ENCODE peak calls at places on chromosome 6, in seven cellular contexts. B is Peyer's patch, F is tibial nerve, Z is heart right ventricle, D is transverse colon, R is IMR-90, G is OCI-LY7. U is an unnamed sample.

GRCh38 chr6:75368151-75368779 is 83.7 kb upstream of the TMEM30A start:
- DNase-seq in B (no peak), F (no peak), Z (peak; percentile 52), D (peak; percentile 15), R (peak; percentile 22), G (peak; percentile 12), U (no peak)

GRCh38 chr6:31377029-31377428 is 20.1 kb upstream of the HLA-B start:
- DNase-seq in B (no peak), F (no peak), Z (no peak), D (no peak), R (no peak), G (no peak), U (no peak)

GRCh38 chr6:70956451-70957283 is at the start of gene B3GAT2:
- DNase-seq in B (no peak), F (no peak), Z (peak; percentile 4), D (no peak), R (peak; percentile 3), G (no peak), U (no peak)

GRCh38 chr6:44020664-44021425 is 106.4 kb downstream of the MRPL14 start:
- DNase-seq in B (no peak), F (no peak), Z (no peak), D (no peak), R (no peak), G (no peak), U (no peak)

GRCh38 chr6:1630771-1631217 is 21.1 kb downstream of the FOXC1 start:
- DNase-seq in B (no peak), F (no peak), Z (no peak), D (no peak), R (peak; percentile 88), G (no peak), U (no peak)

GRCh38 chr6:117544725-117545124 is 57.6 kb downstream of the GOPC start:
- DNase-seq in B (no peak), F (no peak), Z (no peak), D (no peak), R (no peak), G (no peak), U (no peak)

GRCh38 chr6:1701668-1702353 is 92.1 kb downstream of the FOXC1 start:
- DNase-seq in B (no peak), F (no peak), Z (peak; percentile 31), D (no peak), R (peak; percentile 95), G (no peak), U (no peak)

GRCh38 chr6:106446287-106446885 is 85.9 kb downstream of the CRYBG1 start:
- DNase-seq in B (no peak), F (no peak), Z (no peak), D (no peak), R (peak; percentile 12), G (peak; percentile 62), U (no peak)

GRCh38 chr6:119627908-119628669 is 278.5 kb upstream of the MAN1A1 start:
- DNase-seq in B (no peak), F (no peak), Z (no peak), D (no peak), R (peak; percentile 49), G (no peak), U (no peak)

GRCh38 chr6:31651602-31652191 is 764 bp downstream of the BAG6 start:
- DNase-seq in B (peak; percentile 67), F (peak; percentile 57), Z (peak; percentile 84), D (peak; percentile 80), R (peak; percentile 80), G (no peak), U (no peak)

GRCh38 chr6:119339941-119340456 is 9.6 kb downstream of the MAN1A1 start:
- DNase-seq in B (no peak), F (no peak), Z (no peak), D (no peak), R (no peak), G (no peak), U (no peak)

GRCh38 chr6:168369776-168370175 is 50.2 kb upstream of the DACT2 start:
- DNase-seq in B (no peak), F (no peak), Z (no peak), D (no peak), R (no peak), G (no peak), U (no peak)

GRCh38 chr6:16450285-16450684 is 211.9 kb downstream of the GMPR start:
- DNase-seq in B (no peak), F (no peak), Z (no peak), D (no peak), R (peak; percentile 98), G (no peak), U (no peak)

GRCh38 chr6:49516147-49516505 is 16.4 kb downstream of the GLYATL3 start:
- DNase-seq in B (no peak), F (no peak), Z (no peak), D (no peak), R (no peak), G (no peak), U (no peak)

GRCh38 chr6:6191476-6191875 is 129.0 kb downstream of the F13A1 start:
- DNase-seq in B (no peak), F (no peak), Z (no peak), D (no peak), R (no peak), G (peak; percentile 52), U (no peak)

GRCh38 chr6:139161169-139161568 is 26.3 kb downstream of the HECA start:
- DNase-seq in B (peak; percentile 64), F (no peak), Z (no peak), D (no peak), R (peak; percentile 69), G (no peak), U (peak; percentile 65)

GRCh38 chr6:121999458-122000065 is 399.9 kb upstream of the HSF2 start:
- DNase-seq in B (no peak), F (no peak), Z (no peak), D (no peak), R (no peak), G (no peak), U (no peak)

GRCh38 chr6:60991427-60992028 is 1294.5 kb downstream of the KHDRBS2 start:
- DNase-seq in B (no peak), F (no peak), Z (no peak), D (no peak), R (no peak), G (no peak), U (no peak)

GRCh38 chr6:65505736-65506135 is 201.3 kb downstream of the EYS start:
- DNase-seq in B (no peak), F (no peak), Z (no peak), D (no peak), R (no peak), G (no peak), U (no peak)

GRCh38 chr6:49551126-49551865 is 828 bp downstream of the C6orf141 start:
- DNase-seq in B (no peak), F (no peak), Z (no peak), D (peak; percentile 25), R (no peak), G (no peak), U (no peak)

GRCh38 chr6:13368716-13369115 is 40.4 kb upstream of the TBC1D7 start:
- DNase-seq in B (no peak), F (no peak), Z (no peak), D (no peak), R (peak; percentile 17), G (no peak), U (no peak)

GRCh38 chr6:109172096-109172495 is 76.8 kb downstream of the CEP57L1 start:
- DNase-seq in B (no peak), F (no peak), Z (no peak), D (no peak), R (no peak), G (no peak), U (no peak)

GRCh38 chr6:7761047-7761446 is 35.1 kb downstream of the BMP6 start:
- DNase-seq in B (no peak), F (no peak), Z (no peak), D (no peak), R (peak; percentile 73), G (no peak), U (no peak)

GRCh38 chr6:56255370-56255769 is 8.0 kb upstream of the COL21A1 start:
- DNase-seq in B (no peak), F (no peak), Z (no peak), D (no peak), R (no peak), G (no peak), U (no peak)

GRCh38 chr6:107122748-107123147 is 7.4 kb upstream of the BEND3 start:
- DNase-seq in B (no peak), F (no peak), Z (no peak), D (no peak), R (no peak), G (peak; percentile 44), U (no peak)

GRCh38 chr6:90399970-90400369 is 103.3 kb upstream of the BACH2 start:
- DNase-seq in B (no peak), F (no peak), Z (no peak), D (no peak), R (no peak), G (no peak), U (no peak)

GRCh38 chr6:99146716-99147115 is 199.0 kb upstream of the FBXL4 start:
- DNase-seq in B (no peak), F (no peak), Z (no peak), D (no peak), R (no peak), G (no peak), U (no peak)

GRCh38 chr6:136956590-136957573 is 34.8 kb downstream of the SLC35D3 start:
- DNase-seq in B (no peak), F (no peak), Z (no peak), D (no peak), R (no peak), G (peak; percentile 61), U (no peak)

GRCh38 chr6:10801224-10801848 is 37.0 kb downstream of the MAK start:
- DNase-seq in B (peak; percentile 37), F (no peak), Z (peak; percentile 27), D (peak; percentile 51), R (peak; percentile 58), G (peak; percentile 70), U (peak; percentile 49)
- TF ChIP-seq CTCF in B (peak; percentile 91), F (peak; percentile 97), Z (peak; percentile 98), D (peak; percentile 98), R (peak; percentile 93), G (peak; percentile 100), U (peak; percentile 99)

GRCh38 chr6:30325150-30325872 is 1.4 kb upstream of the TRIM39 start:
- DNase-seq in B (peak; percentile 64), F (no peak), Z (no peak), D (peak; percentile 67), R (peak; percentile 49), G (peak; percentile 75), U (peak; percentile 74)
- H3K27ac ChIP-seq in B (peak overlapping the region; percentile 92), F (peak overlapping the region; percentile 97), Z (peak overlapping the region; percentile 95), D (peak overlapping the region; percentile 98), R (peak overlapping the region; percentile 96), G (peak overlapping the region; percentile 84), U (peak overlapping the region; percentile 98)

GRCh38 chr6:165059032-165059431 is 250.4 kb downstream of the C6orf118 start:
- DNase-seq in B (no peak), F (no peak), Z (no peak), D (no peak), R (no peak), G (no peak), U (no peak)
- H3K9me3 ChIP-seq in B (no peaks in the 10 kb centered on the region), F (no peaks in the 10 kb centered on the region), Z (no peaks in the 10 kb centered on the region), D (no peaks in the 10 kb centered on the region), R (peaks cover 15% of the 10 kb centered on the region), G (no peaks in the 10 kb centered on the region), U (no peaks in the 10 kb centered on the region)

DNA sequence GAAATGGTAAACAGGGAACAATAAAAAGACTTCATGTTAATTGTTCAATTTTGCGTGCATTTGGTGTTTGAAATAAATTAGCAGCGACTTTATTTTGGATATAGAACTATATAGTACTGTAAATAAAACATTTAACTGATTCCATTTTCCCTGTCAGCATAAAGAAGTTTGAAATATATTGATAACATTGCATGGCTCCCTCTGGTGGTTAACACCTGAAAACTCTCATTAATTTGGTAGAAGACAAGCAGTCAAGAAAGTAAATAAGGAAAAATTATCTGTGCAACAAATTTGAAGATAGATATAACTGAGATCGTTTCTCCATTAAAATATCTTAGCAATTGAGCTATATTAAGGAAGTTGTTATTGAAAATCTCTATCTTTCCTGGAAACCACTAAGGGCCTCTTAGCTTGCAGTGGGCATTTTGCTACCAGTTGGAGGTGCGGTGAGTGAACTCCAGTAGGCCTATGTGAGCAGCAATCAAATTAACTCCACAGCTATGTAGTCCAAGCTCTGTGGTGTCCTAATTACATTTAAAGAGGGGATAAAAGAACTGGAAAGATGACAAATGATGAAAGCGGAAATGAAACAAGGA is 435.7 kb upstream of the FKBP1C start:
- DNase-seq in B (no peak), F (no peak), Z (no peak), D (no peak), R (no peak), G (peak; percentile 44), U (no peak)
- TF ChIP-seq CTCF in B (no peak), F (peak; percentile 40), Z (peak; percentile 38), D (peak; percentile 50), R (peak; percentile 40), G (peak; percentile 93), U (no peak)